ENCODE peak calls at places on chromosomes 11 and 22, in eight cellular contexts. Y, H, I, P, D, L, Z and W are unnamed samples.

GRCh38 chr11:58921778-58922390 is 17.4 kb upstream of the GLYATL1 start:
- DNase-seq in Y (no peak), H (no peak), I (no peak), P (no peak), D (no peak), L (no peak), Z (no peak), W (no peak)

GRCh38 chr11:25327656-25328055 is 830.8 kb downstream of the LUZP2 start:
- DNase-seq in Y (no peak), H (no peak), I (no peak), P (no peak), D (no peak), L (no peak), Z (no peak), W (no peak)

GRCh38 chr11:112357488-112357887 is 96.8 kb upstream of the PLET1 start:
- DNase-seq in Y (no peak), H (no peak), I (no peak), P (no peak), D (no peak), L (no peak), Z (no peak), W (no peak)

GRCh38 chr11:37353192-37353591 is 755.2 kb upstream of the RAG2 start:
- DNase-seq in Y (no peak), H (no peak), I (no peak), P (no peak), D (no peak), L (no peak), Z (no peak), W (no peak)

GRCh38 chr22:24400726-24401596 is 26.4 kb upstream of the ADORA2A start:
- DNase-seq in Y (no peak), H (peak), I (no peak), P (no peak), D (no peak), L (no peak), Z (no peak), W (no peak)

GRCh38 chr11:35006389-35007128 is 90.1 kb downstream of the PDHX start:
- DNase-seq in Y (peak), H (peak), I (peak), P (no peak), D (no peak), L (no peak), Z (no peak), W (no peak)

GRCh38 chr11:12272821-12273617 is 104.4 kb upstream of the PARVA start:
- DNase-seq in Y (no peak), H (no peak), I (no peak), P (no peak), D (no peak), L (peak), Z (no peak), W (no peak)

GRCh38 chr11:117143390-117143789 is 697 bp upstream of the PAFAH1B2 start:
- DNase-seq in Y (peak), H (peak), I (peak), P (no peak), D (no peak), L (peak), Z (peak), W (peak)

GRCh38 chr11:72668645-72669347 is 5.4 kb downstream of the PDE2A start:
- DNase-seq in Y (no peak), H (no peak), I (no peak), P (no peak), D (no peak), L (no peak), Z (no peak), W (no peak)

GRCh38 chr11:72421351-72421750 is 13.0 kb downstream of the CLPB start:
- DNase-seq in Y (no peak), H (no peak), I (no peak), P (no peak), D (no peak), L (peak), Z (no peak), W (no peak)

GRCh38 chr11:134560066-134560465 is 148.0 kb upstream of the B3GAT1 start:
- DNase-seq in Y (no peak), H (no peak), I (no peak), P (peak), D (no peak), L (no peak), Z (peak), W (peak)

GRCh38 chr22:28547132-28547842 is 132.4 kb downstream of the TTC28 start:
- DNase-seq in Y (no peak), H (no peak), I (no peak), P (no peak), D (peak), L (peak), Z (no peak), W (no peak)

GRCh38 chr11:69953356-69953755 is 124.8 kb upstream of the ANO1 start:
- DNase-seq in Y (no peak), H (no peak), I (no peak), P (no peak), D (no peak), L (no peak), Z (no peak), W (no peak)

GRCh38 chr22:17786435-17787158 is 12.3 kb upstream of the BID start:
- DNase-seq in Y (peak), H (peak), I (peak), P (no peak), D (no peak), L (no peak), Z (peak), W (peak)

GRCh38 chr11:77593883-77594282 is 4.1 kb downstream of the AQP11 start:
- DNase-seq in Y (peak), H (no peak), I (no peak), P (no peak), D (no peak), L (no peak), Z (no peak), W (no peak)

GRCh38 chr11:95412074-95412473 is 181.1 kb upstream of the SESN3 start:
- DNase-seq in Y (no peak), H (no peak), I (no peak), P (no peak), D (no peak), L (no peak), Z (no peak), W (no peak)

GRCh38 chr11:85745626-85746025 is 59.6 kb upstream of the CCDC89 start:
- DNase-seq in Y (peak), H (no peak), I (no peak), P (peak), D (no peak), L (no peak), Z (no peak), W (no peak)

GRCh38 chr22:43004362-43005035 is 10.4 kb downstream of the PACSIN2 start:
- DNase-seq in Y (peak), H (no peak), I (peak), P (no peak), D (peak), L (no peak), Z (no peak), W (no peak)

GRCh38 chr11:126319374-126319740 is 15.5 kb downstream of the DCPS start:
- DNase-seq in Y (no peak), H (no peak), I (no peak), P (no peak), D (no peak), L (no peak), Z (no peak), W (no peak)

GRCh38 chr11:93020248-93021088 is 51.0 kb downstream of the MTNR1B start:
- DNase-seq in Y (no peak), H (no peak), I (no peak), P (no peak), D (no peak), L (peak), Z (no peak), W (no peak)

GRCh38 chr11:68194675-68195294 is 18.3 kb downstream of the KMT5B start:
- DNase-seq in Y (no peak), H (peak), I (no peak), P (no peak), D (no peak), L (no peak), Z (no peak), W (no peak)

GRCh38 chr22:28904211-28904808 is 20.9 kb downstream of the ZNRF3 start:
- DNase-seq in Y (no peak), H (no peak), I (no peak), P (no peak), D (no peak), L (no peak), Z (no peak), W (no peak)

GRCh38 chr11:7512525-7513209 is 1.1 kb upstream of the PPFIBP2 start:
- DNase-seq in Y (peak), H (peak), I (peak), P (peak), D (peak), L (no peak), Z (peak), W (peak)

GRCh38 chr11:77789061-77789730 is 31.3 kb downstream of the RSF1 start:
- DNase-seq in Y (no peak), H (no peak), I (no peak), P (no peak), D (no peak), L (no peak), Z (no peak), W (no peak)

GRCh38 chr22:44037519-44038370 is 13.6 kb downstream of the PARVB start:
- DNase-seq in Y (no peak), H (no peak), I (peak), P (no peak), D (peak), L (peak), Z (peak), W (peak)

GRCh38 chr22:45553333-45554039 is 50.8 kb downstream of the FBLN1 start:
- DNase-seq in Y (peak), H (peak), I (peak), P (peak), D (peak), L (peak), Z (peak), W (peak)

GRCh38 chr22:24578355-24579241 is 14.3 kb downstream of the LRRC75B start:
- DNase-seq in Y (peak), H (no peak), I (no peak), P (no peak), D (no peak), L (peak), Z (no peak), W (no peak)

GRCh38 chr22:45968003-45968650 is 8.8 kb downstream of the WNT7B start:
- DNase-seq in Y (no peak), H (no peak), I (no peak), P (no peak), D (no peak), L (no peak), Z (no peak), W (no peak)

GRCh38 chr22:26585104-26585790 is 4.7 kb downstream of the TPST2 start:
- DNase-seq in Y (peak), H (no peak), I (no peak), P (no peak), D (peak), L (peak), Z (peak), W (peak)
- H3K4me3 ChIP-seq in Y (no peak), H (no peak), I (no peak), P (no peak), D (no peak), L (no peak), Z (no peak), W (no peak)

GRCh38 chr22:26404851-26405357 is 24.2 kb upstream of the ASPHD2 start:
- DNase-seq in Y (no peak), H (peak), I (no peak), P (no peak), D (no peak), L (no peak), Z (no peak), W (peak)
- H3K4me3 ChIP-seq in Y (no peak), H (no peak), I (no peak), P (no peak), D (no peak), L (no peak), Z (no peak), W (no peak)

DNA sequence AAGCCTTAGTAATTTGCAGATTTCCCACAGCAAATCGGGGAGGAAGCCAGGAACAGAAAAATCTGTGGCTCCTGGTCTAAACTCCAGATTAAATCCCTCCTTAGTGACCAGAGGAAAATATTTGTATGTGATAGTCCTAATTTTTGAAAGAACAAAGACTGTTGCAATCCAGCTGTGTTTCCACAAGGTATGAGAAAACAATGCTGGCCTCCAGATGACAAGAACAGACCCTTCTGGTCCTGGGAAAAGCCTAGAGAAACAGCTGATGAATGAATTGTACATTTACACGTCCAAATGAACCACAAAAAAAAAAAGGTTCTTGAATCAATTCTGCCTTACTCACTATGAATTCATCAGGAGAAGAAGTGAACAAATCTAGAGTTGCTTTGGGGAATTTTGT is 63.7 kb downstream of the ETS1 start:
- DNase-seq in Y (no peak), H (no peak), I (no peak), P (peak), D (no peak), L (peak), Z (no peak), W (no peak)
- H3K4me3 ChIP-seq in Y (no peak), H (peak), I (no peak), P (no peak), D (no peak), L (peak), Z (peak), W (no peak)

DNA sequence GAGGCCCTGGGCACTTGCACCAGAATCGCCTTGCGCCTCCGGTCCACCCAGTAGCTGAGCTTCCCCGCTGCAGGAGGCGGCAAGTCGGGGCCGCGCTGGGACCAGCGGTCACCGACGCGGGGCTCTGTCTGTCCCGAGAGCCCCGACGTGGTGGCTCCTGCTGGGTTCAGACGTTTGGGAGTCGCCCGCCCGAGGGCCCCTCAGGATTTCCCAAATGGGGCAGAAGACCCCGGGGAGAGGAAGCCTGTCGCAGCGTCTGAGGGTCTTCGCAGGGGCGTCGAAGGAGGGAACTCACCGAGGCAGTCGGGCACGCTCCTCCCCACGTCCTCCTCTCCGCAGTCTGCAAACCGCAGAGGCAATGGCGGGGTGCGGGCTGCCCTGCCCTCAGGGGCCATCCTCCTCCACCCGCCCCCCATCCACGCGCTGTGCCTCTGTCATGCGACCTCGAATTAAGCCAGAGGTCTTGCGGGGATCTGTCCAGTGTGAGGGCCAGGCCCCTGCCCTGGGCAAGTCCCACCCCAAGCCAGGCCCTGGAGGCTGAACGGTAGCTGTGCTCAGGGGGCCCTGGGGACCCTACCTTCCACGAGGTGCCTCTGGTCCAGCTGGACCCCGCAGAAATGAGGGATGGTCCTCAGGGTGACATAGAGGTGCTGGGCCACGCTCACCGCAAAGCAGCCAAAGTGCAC is 12.5 kb downstream of the IL17REL start:
- DNase-seq in Y (no peak), H (no peak), I (no peak), P (no peak), D (no peak), L (no peak), Z (no peak), W (no peak)
- H3K4me3 ChIP-seq in Y (peak), H (no peak), I (no peak), P (peak), D (no peak), L (no peak), Z (peak), W (peak)

DNA sequence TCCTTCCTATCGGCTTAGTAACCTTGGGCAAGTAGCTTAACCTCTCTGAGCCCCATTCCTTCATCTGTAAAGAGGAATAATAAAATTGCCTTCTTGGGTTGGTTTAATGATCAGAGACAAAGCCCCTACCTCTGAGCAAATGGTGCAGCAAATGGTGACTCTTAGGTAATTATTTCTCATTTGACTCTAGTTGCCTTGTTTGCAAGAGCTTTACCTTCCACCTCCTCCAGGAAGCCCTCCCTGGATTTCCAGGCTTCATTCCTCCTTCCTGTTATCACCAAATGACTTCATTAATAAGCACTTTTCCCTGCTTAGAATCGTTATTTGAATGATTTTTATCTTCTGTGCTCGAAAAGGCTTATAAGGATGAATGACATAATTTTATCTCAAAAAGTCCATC is 106.5 kb downstream of the TSPAN18 start:
- DNase-seq in Y (no peak), H (no peak), I (no peak), P (no peak), D (no peak), L (no peak), Z (no peak), W (no peak)
- H3K4me3 ChIP-seq in Y (no peak), H (no peak), I (no peak), P (no peak), D (no peak), L (no peak), Z (no peak), W (no peak)